ENCODE peak calls at places on chromosomes 2 and 18, in five cellular contexts. U is B cell, H is brain microvascular endothelial cell, K is fibroblast of mammary gland, S is A549. E is an unnamed sample.

GRCh38 chr2:37230581-37230980 is 815 bp downstream of the CEBPZ start:
- DNase-seq in H (no peak), K (peak), S (peak), U (no peak), E (no peak)

GRCh38 chr2:228067309-228067708 is 114.2 kb downstream of the SPHKAP start:
- DNase-seq in U (no peak), H (no peak), K (no peak), S (no peak), E (no peak)

GRCh38 chr2:10424916-10425505 is 23.1 kb downstream of the ODC1 start:
- DNase-seq in U (no peak), H (no peak), K (no peak), S (no peak), E (no peak)

GRCh38 chr18:63319383-63320040 is at the start of gene BCL2:
- DNase-seq in U (peak), H (peak), S (peak), K (peak), E (no peak)

GRCh38 chr2:117835990-117836760 is 21.7 kb downstream of the DDX18 start:
- DNase-seq in S (peak), H (peak), K (peak), U (peak), E (peak)

GRCh38 chr2:241902357-241902991 is 32.9 kb downstream of the RTP5 start:
- DNase-seq in S (no peak), H (no peak), U (no peak), K (no peak), E (no peak)

GRCh38 chr18:62877448-62878221 is 162.3 kb downstream of the PHLPP1 start:
- DNase-seq in K (peak), H (peak), U (no peak), S (peak), E (no peak)

GRCh38 chr2:238426568-238427434 is at the start of gene ASB1:
- DNase-seq in K (peak), H (peak), U (peak), S (peak), E (peak)

GRCh38 chr18:67600781-67601180 is 84.3 kb upstream of the DSEL start:
- DNase-seq in H (no peak), U (no peak), K (peak), S (no peak), E (no peak)

GRCh38 chr2:196131949-196132925 is 39.1 kb downstream of the STK17B start:
- DNase-seq in K (peak), H (no peak), S (no peak), U (no peak), E (no peak)

DNA sequence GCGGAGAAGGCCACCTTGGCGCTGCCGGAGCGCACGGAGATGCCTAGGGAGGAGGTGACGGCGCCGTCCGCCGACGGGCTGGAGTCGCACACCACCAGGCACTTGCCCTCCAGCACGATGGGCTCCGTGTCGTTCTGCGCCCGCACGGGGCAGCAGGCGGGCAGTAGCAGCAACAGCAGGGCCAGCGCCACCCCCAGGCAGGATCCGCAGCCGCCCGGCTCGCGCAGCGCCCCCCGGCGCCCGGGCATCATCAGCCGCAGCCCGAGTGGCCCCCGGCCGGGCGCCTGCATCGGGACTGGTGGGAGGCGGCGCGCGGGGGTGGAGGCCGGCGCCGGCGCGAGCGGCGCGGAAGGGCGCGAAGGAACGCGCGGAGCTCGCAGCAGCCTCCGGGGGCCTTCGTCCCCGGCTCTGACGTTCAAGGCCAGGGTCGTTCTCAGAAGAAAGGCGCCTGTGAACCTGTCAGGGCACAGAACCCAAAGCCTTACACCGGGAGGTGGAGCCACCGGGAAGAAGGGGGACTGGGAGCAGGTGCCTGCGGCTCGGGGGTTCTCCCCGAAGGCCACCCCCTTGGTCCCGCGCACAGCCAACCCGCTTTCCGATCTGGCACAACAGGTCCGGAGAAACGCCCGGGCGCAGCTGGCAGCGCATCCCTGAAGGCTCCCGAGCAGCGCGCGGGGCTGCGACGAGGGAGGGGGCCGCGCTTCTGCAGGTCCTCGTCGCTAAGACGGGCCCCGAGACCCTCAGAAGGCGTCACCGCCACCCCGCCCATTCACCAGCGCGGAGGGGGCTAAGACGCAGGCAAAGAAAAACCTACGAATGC is 2.1 kb downstream of the CBLN2 start:
- DNase-seq in H (no peak), U (peak), K (no peak), S (no peak), E (peak)
- TF ChIP-seq CTCF in H (no peak), U (no peak), K (no peak), S (no peak), E (peak)

DNA sequence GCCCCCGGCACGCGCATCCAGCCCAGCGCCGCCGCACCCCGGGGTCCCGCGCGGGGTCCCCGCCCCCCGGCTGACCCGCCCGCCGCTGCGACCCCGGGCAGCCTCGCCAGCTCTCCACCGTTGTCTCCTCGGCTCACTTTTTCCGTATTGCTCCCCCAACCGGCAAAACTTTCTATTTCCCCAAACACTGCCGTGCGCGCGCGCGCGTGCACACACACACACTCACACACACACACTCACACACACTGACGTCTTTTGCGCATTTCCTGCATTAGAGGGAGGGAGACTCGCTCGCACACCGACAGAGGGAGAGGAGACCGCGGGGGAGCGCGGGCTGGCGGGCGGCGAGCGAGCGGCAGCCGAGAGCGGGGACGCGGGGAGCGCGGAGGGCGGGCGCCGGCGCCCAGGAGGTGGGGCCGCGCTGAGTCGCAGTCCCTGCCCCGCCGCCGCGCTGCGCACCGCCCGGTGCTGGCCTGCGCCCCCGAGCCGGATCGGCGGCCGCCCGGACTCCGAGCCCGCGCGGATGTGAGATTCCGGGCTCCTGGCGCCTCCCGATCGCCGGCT is 542 bp upstream of the PRKCE start:
- DNase-seq in S (peak), H (peak), K (peak), U (peak), E (peak)
- TF ChIP-seq CTCF in S (peak), H (peak), K (peak), U (peak), E (peak)

GRCh38 chr2:206784559-206785353 is 19.4 kb downstream of the FASTKD2 start:
- DNase-seq in S (no peak), H (no peak), K (no peak), U (no peak), E (no peak)

GRCh38 chr2:206780671-206781070 is 15.3 kb downstream of the FASTKD2 start:
- DNase-seq in H (no peak), U (no peak), S (no peak), K (no peak), E (no peak)

GRCh38 chr2:206783718-206784117 is 18.3 kb downstream of the FASTKD2 start:
- DNase-seq in H (no peak), U (no peak), K (peak), S (peak), E (no peak)
- TF ChIP-seq CTCF in H (peak), U (peak), K (peak), S (peak), E (peak)

GRCh38 chr2:216328347-216328746 is 43.9 kb downstream of the MARCHF4 start:
- DNase-seq in K (peak), U (no peak), S (peak), H (peak), E (no peak)
- TF ChIP-seq CTCF in K (peak), U (no peak), S (no peak), H (peak), E (no peak)

DNA sequence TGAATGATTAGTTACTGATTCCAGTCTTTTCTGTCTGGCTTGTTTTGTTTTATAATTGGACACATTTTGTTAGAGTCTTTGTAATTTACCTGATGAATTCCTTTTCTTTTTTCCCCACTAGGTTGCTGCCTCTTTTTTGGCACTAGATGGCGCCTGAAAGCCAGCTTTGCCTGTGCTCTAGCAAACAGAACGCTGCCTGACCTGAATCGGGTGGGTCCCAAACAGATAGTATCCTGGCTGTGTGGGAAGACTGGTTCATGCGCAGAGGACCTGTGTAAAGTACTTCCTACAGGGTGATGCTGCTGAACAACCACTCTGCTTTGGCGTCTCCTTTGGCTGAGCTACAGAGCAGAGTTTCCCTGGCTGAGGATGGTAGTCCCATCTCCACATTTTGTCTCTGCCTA is 288.2 kb downstream of the IKZF2 start:
- DNase-seq in K (peak), S (peak), U (no peak), H (peak), E (no peak)
- TF ChIP-seq CTCF in K (peak), S (peak), U (peak), H (peak), E (peak)

GRCh38 chr18:58661423-58661822 is 9.8 kb upstream of the MALT1 start:
- DNase-seq in K (no peak), U (no peak), S (no peak), H (peak), E (no peak)
- TF ChIP-seq CTCF in K (peak), U (no peak), S (peak), H (peak), E (no peak)

E was measured in GM13977.